ENCODE peak calls at places on chromosomes 5 and 9, in nine cellular contexts. S is tibial nerve; M is uterus; W is neural crest cell; A is left ventricle myocardium inferior; D is body of pancreas; X is CD8-positive, alpha-beta T cell; L is BJ; Z is keratinocyte. B is an unnamed sample.

GRCh38 chr5:759781-760362 is 24.7 kb downstream of the ZDHHC11B start:
- DNase-seq in S (no peak), M (no peak), W (no peak), A (peak; percentile 15), D (peak; percentile 13), X (peak; percentile 10), L (no peak), Z (no peak), B (no peak)

GRCh38 chr9:89426389-89426961 is 71.4 kb downstream of the SEMA4D start:
- DNase-seq in S (no peak), M (no peak), W (no peak), A (no peak), D (no peak), X (no peak), L (no peak), Z (no peak), B (no peak)

GRCh38 chr9:114501786-114502682 is 3.2 kb downstream of the WHRN start:
- DNase-seq in S (no peak), M (no peak), W (no peak), A (no peak), D (no peak), X (no peak), L (no peak), Z (no peak), B (no peak)

GRCh38 chr5:15483348-15484090 is 16.5 kb upstream of the FBXL7 start:
- DNase-seq in S (no peak), M (no peak), W (no peak), A (no peak), D (no peak), X (no peak), L (no peak), Z (no peak), B (no peak)

GRCh38 chr9:132422574-132422973 is 12.6 kb downstream of the CFAP77 start:
- DNase-seq in S (no peak), M (no peak), W (no peak), A (no peak), D (no peak), X (no peak), L (no peak), Z (no peak), B (no peak)

GRCh38 chr9:14383296-14383695 is 69.4 kb upstream of the NFIB start:
- DNase-seq in S (peak; percentile 21), M (no peak), W (no peak), A (no peak), D (no peak), X (no peak), L (no peak), Z (no peak), B (peak; percentile 1)

GRCh38 chr9:38066907-38067610 is 2.0 kb downstream of the SHB start:
- DNase-seq in S (peak; percentile 26), M (peak; percentile 46), W (no peak), A (peak; percentile 53), D (peak; percentile 70), X (no peak), L (no peak), Z (no peak), B (no peak)

GRCh38 chr9:132597073-132597775 is 14.8 kb downstream of the BARHL1 start:
- DNase-seq in S (no peak), M (no peak), W (no peak), A (peak; percentile 82), D (no peak), X (no peak), L (no peak), Z (no peak), B (no peak)

GRCh38 chr5:73312146-73312871 is 136.3 kb downstream of the FOXD1 start:
- DNase-seq in S (peak; percentile 53), M (no peak), W (no peak), A (no peak), D (no peak), X (no peak), L (no peak), Z (no peak), B (no peak)

GRCh38 chr9:33161589-33162132 is 5.5 kb downstream of the B4GALT1 start:
- DNase-seq in S (no peak), M (no peak), W (no peak), A (no peak), D (peak; percentile 49), X (no peak), L (no peak), Z (no peak), B (no peak)

GRCh38 chr9:38342532-38342931 is 50.0 kb upstream of the ALDH1B1 start:
- DNase-seq in S (no peak), M (no peak), W (no peak), A (no peak), D (peak; percentile 2), X (no peak), L (no peak), Z (no peak), B (no peak)

GRCh38 chr5:36876389-36876964 is at the start of gene NIPBL:
- DNase-seq in S (peak; percentile 90), M (peak; percentile 87), W (peak; percentile 83), A (peak; percentile 91), D (peak; percentile 89), X (peak; percentile 90), L (peak; percentile 52), Z (peak; percentile 52), B (peak; percentile 88)

GRCh38 chr9:122464633-122465567 is 12.8 kb downstream of the OR1J1 start:
- DNase-seq in S (peak; percentile 69), M (peak; percentile 63), W (peak; percentile 54), A (peak; percentile 35), D (peak; percentile 84), X (peak; percentile 67), L (peak; percentile 69), Z (peak; percentile 26), B (peak; percentile 70)

GRCh38 chr5:179137643-179138567 is 77.7 kb downstream of the ZNF354C start:
- DNase-seq in S (no peak), M (no peak), W (no peak), A (no peak), D (no peak), X (no peak), L (no peak), Z (no peak), B (no peak)

GRCh38 chr5:61177716-61178115 is 15.4 kb upstream of the SMIM15 start:
- DNase-seq in S (no peak), M (no peak), W (no peak), A (no peak), D (no peak), X (no peak), L (no peak), Z (no peak), B (no peak)

GRCh38 chr5:67358186-67358585 is 161.6 kb upstream of the CD180 start:
- DNase-seq in S (no peak), M (no peak), W (no peak), A (no peak), D (no peak), X (no peak), L (no peak), Z (no peak), B (no peak)

GRCh38 chr9:109198736-109199384 is 31.8 kb upstream of the FRRS1L start:
- DNase-seq in S (no peak), M (no peak), W (no peak), A (no peak), D (no peak), X (no peak), L (no peak), Z (no peak), B (no peak)

DNA sequence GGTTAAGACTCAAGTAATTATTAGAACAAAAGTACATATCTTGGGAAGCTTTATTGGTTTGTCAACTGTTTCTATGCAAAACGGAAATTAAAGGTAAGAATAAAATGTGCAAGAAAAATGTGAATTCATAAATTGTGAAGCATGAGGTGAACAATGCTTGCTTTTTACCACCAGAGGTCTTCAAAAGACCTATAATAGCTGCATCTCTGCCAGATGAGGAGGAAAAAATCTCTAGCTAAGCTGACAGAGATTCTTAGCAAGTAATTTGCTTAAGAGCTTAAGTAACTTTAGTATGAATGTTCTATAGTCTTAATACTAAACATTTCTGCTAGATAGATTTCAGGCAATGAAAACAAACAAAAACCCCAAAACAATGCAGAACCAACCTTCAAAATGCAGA is 54.1 kb downstream of the MRPS30 start:
- DNase-seq in S (no peak), M (no peak), W (no peak), A (no peak), D (no peak), X (no peak), L (no peak), Z (no peak), B (no peak)
- TF ChIP-seq CTCF in S (no peak), M (no peak), W (peak; percentile 62), A (peak; percentile 46), D (no peak), X (no peak), L (peak; percentile 8), Z (peak; percentile 42), B (peak; percentile 16)

GRCh38 chr5:90305022-90305720 is 104.4 kb downstream of the CETN3 start:
- DNase-seq in S (no peak), M (no peak), W (no peak), A (no peak), D (no peak), X (no peak), L (no peak), Z (no peak), B (no peak)
- TF ChIP-seq CTCF in S (no peak), M (no peak), W (no peak), A (no peak), D (no peak), X (no peak), L (no peak), Z (no peak), B (no peak)

DNA sequence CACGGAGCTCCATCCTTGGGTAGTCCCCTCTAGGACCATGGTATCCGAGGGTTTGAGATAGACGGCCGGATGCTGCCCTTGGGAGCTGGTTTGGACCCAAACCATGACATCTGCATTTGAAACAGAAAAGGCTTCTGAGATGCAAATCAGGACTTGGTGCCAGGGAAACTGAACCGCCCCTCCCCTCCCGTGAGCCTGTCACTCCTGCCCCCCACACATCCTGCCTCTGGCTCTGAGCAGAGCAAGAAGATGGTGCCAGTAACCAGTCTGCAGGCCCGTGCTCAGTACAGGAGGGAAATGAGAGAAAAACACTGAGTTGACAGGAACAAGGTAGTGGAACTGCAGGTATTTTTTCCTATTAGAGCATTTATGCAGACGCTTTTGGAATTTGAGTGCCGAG is 18.6 kb downstream of the ARPC5L start:
- DNase-seq in S (no peak), M (no peak), W (no peak), A (no peak), D (no peak), X (no peak), L (no peak), Z (no peak), B (no peak)
- TF ChIP-seq CTCF in S (no peak), M (no peak), W (no peak), A (no peak), D (no peak), X (no peak), L (no peak), Z (no peak), B (no peak)

DNA sequence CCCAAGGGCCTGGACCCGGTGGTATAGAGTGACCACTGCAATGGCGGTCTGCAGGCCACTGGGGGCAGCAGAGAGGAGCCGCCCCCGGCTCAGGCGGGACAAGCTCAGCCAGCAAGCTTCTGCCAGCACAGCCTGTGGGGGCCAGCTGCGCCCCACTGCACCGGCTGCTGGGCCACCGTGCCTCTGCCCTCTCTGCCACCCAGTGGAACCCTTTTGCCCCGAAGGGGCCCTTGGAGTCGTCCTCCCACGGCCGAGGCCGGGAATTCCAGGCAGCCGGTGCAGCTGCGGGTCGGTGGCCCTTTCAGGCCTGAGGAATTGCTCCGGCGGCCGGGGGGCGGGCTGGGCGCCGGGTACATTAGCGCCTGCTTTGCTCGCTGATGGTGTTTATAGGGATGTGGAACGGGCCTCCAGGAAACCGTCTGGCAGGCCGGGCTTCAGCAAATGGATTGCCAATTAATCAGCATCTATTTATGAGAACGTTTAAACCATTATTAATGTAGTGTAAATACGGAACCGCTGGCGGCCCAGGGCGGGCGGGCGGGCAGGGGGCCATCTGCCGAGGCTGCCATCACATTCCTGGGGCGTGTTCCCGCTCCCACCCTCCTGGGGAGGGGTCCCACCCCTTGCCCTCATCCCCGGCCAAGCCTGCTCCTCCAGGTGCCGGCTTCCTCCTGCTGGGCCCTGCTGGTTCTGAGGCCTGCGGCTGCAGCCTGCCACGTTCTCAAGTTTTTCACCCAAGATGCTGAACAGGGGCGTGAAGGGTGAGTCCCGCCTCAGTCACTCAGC is 127.4 kb downstream of the BARX1 start:
- DNase-seq in S (no peak), M (no peak), W (peak; percentile 69), A (no peak), D (peak; percentile 63), X (peak; percentile 22), L (no peak), Z (no peak), B (peak; percentile 69)
- TF ChIP-seq CTCF in S (peak; percentile 53), M (peak; percentile 71), W (peak; percentile 88), A (peak; percentile 91), D (peak; percentile 88), X (peak; percentile 2), L (peak; percentile 86), Z (peak; percentile 53), B (peak; percentile 67)